ENCODE peak calls at places on chromosomes 11 and 22, in six cellular contexts. R is adrenal gland; G is cardiac muscle cell; A is left ventricle myocardium inferior; H is hepatocyte; F is CD8-positive, alpha-beta T cell. B is an unnamed sample. For H3K36me3, the result is how much of the 10 kb centered on the place peaks cover.

GRCh38 chr11:2932850-2933251 is 3.6 kb upstream of the PHLDA2 start:
- DNase-seq in R (no peak), G (no peak), A (no peak), H (no peak), F (no peak), B (no peak)

GRCh38 chr11:116787786-116788486 is at the start of gene ZPR1:
- DNase-seq in R (peak), G (peak), A (peak), H (peak), F (peak), B (peak)

GRCh38 chr11:698493-699115 is 3.0 kb downstream of the TMEM80 start:
- DNase-seq in R (no peak), G (no peak), A (no peak), H (no peak), F (no peak), B (no peak)

GRCh38 chr22:25966448-25966913 is 202.8 kb upstream of the SEZ6L start:
- DNase-seq in R (no peak), G (no peak), A (no peak), H (no peak), F (no peak), B (no peak)

GRCh38 chr11:48050304-48050703 is 69.9 kb downstream of the PTPRJ start:
- DNase-seq in R (no peak), G (no peak), A (no peak), H (no peak), F (no peak), B (no peak)

GRCh38 chr11:116294630-116295029 is 478.2 kb downstream of the BUD13 start:
- DNase-seq in R (no peak), G (peak), A (no peak), H (peak), F (no peak), B (no peak)

GRCh38 chr11:75307058-75307457 is 44.4 kb downstream of the ARRB1 start:
- DNase-seq in R (no peak), G (no peak), A (no peak), H (no peak), F (no peak), B (no peak)

GRCh38 chr11:84691830-84692229 is 935.3 kb downstream of the DLG2 start:
- DNase-seq in R (no peak), G (no peak), A (no peak), H (no peak), F (no peak), B (no peak)

GRCh38 chr11:46348986-46349401 is 1.7 kb downstream of the DGKZ start:
- DNase-seq in R (no peak), G (no peak), A (no peak), H (no peak), F (no peak), B (no peak)

GRCh38 chr11:1055990-1056771 is 18.5 kb upstream of the MUC2 start:
- DNase-seq in R (no peak), G (no peak), A (no peak), H (no peak), F (no peak), B (peak)

GRCh38 chr11:107857550-107858216 is 904 bp downstream of the SLC35F2 start:
- DNase-seq in R (no peak), G (no peak), A (no peak), H (no peak), F (no peak), B (peak)

GRCh38 chr11:120714448-120714847 is 202.9 kb downstream of the GRIK4 start:
- DNase-seq in R (no peak), G (no peak), A (no peak), H (no peak), F (no peak), B (no peak)

DNA sequence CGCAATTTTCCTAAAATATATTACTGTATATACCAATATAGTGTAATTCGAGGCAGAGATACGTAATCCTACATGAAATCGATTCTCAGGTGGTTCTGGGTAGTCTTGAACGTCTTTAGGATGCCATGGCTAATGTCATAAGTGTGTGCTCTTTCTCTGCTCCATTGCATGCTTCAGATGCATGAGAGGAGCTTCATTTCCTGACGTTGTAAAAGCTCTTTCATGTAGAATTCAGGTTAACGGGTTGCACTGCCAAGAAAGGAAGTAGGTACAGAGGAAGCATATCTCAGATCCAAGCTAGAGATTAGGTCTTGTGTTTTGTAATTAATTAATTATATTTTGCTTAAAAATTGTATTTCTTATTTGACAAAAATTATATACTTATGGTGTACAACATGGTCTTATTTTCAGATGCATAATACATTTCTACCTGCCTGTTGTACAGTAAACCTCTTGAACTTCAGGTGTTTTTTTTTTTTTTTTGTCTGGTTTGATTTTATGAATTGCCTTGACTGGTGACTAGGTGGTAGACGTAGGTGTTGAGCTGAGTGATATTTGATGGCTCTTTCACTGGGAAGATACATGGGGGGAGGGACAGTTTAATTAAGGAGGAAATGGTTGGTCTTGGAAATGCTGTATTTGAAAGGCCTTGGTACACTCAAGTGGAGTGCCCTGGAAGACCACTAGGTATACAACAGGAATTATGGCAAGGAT is 9.3 kb downstream of the NUP50 start:
- DNase-seq in R (no peak), G (no peak), A (no peak), H (no peak), F (no peak), B (no peak)
- H3K36me3 ChIP-seq in R (half or more), G (half or more), A (half or more), H (under half), F (under half), B (half or more)

GRCh38 chr11:117945047-117945820 is 16.0 kb upstream of the TMPRSS13 start:
- DNase-seq in R (no peak), G (no peak), A (no peak), H (no peak), F (no peak), B (no peak)
- TF ChIP-seq CTCF in R (no peak), G (no peak), A (no peak), H (peak), F (no peak), B (peak)

GRCh38 chr11:89220684-89221339 is 43.1 kb downstream of the TYR start:
- DNase-seq in R (no peak), G (no peak), A (no peak), H (no peak), F (no peak), B (no peak)
- H3K36me3 ChIP-seq in R (under half), G (under half), A (under half), H (under half), F (under half), B (under half)

DNA sequence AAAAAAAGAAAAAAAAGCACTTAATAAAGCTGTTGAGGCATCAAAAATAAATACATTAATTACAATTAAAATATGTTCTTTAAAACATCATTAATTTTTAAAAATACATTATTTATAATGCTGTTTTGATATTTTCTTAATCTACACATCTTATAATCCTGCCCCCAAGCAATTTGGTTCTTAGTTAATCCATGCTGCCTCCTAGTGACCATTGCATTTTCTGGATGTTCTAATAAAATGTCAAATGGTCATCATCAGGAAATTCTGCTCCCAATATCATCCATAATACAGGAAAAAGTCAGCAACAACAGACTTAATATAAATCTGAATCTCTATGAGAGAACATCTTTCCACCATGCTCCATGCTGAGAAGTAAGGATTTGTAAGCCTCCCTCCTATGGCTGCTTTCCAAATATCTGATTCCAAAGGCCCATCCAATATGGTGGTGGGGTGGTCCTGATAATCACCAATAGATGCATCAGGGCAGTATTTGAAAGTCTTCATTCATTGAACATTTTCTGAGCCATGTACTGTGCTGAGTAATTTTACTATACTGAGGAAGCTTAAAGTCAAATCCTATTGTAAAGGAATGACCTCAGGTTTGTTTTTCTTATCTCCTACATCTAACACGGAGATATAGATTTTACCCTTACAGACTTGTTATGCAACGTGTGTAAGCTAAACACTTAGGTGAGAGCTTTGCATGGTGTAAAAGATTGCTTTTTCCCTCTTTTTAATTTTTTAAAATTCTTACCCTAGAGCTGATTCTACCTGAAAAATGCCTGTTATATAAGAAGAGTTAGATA is 124.7 kb upstream of the BMAL1 start:
- DNase-seq in R (no peak), G (peak), A (no peak), H (no peak), F (no peak), B (no peak)
- TF ChIP-seq CTCF in R (no peak), G (peak), A (peak), H (peak), F (no peak), B (peak)

GRCh38 chr22:21628386-21629261 is 1.2 kb downstream of the YDJC start:
- DNase-seq in R (no peak), G (no peak), A (no peak), H (no peak), F (no peak), B (no peak)
- H3K36me3 ChIP-seq in R (under half), G (under half), A (under half), H (under half), F (under half), B (under half)

GRCh38 chr22:41888638-41889200 is 26.2 kb downstream of the SHISA8 start:
- DNase-seq in R (no peak), G (no peak), A (no peak), H (no peak), F (no peak), B (no peak)
- TF ChIP-seq CTCF in R (no peak), G (no peak), A (no peak), H (no peak), F (no peak), B (no peak)

DNA sequence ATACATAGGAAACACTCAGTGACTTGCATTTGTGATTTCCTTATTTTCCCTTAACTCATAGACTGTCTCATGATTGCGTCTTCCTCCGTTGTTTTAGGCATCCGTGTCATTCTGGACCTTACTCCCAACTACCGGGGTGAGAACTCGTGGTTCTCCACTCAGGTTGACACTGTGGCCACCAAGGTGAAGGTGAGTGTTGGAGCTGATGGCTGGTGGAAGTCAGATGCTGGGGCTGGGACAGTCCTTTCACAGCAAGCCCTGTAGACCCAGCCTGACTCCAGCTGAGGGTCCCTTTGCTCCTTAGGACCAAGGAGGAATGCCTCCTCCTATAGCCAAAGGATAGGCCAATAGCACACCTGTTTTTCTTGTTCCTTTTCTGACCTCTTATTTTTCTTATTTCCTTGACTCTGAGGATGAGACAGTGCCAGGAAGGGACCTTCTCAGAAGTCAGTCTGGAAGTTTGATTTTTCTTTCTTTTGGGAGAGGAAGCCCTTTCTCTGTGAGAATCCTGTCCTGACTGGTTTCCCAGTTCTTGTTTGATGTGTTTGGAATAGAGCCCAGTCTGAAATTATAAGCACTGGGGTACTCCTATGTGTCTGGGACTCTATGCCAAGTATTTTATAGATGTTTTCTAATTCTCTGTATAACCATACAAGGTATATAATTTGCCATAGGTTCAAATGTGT is 2.3 kb downstream of the SLC3A2 start:
- DNase-seq in R (no peak), G (no peak), A (no peak), H (no peak), F (no peak), B (no peak)
- H3K36me3 ChIP-seq in R (half or more), G (half or more), A (half or more), H (under half), F (half or more), B (half or more)

B was measured in BE2C.